ENCODE peak calls at places on chromosomes 13 and 19, in ten cellular contexts. J, Y, L, H, M, I, X, B, G and Z are unnamed samples.

GRCh38 chr13:112836940-112837339 is 132.1 kb upstream of the MCF2L start:
- DNase-seq in I (no peak), Y (no peak), M (no peak), H (no peak), X (no peak), B (no peak), G (no peak), J (no peak), L (no peak), Z (no peak)

GRCh38 chr19:3057275-3057714 is 5.0 kb downstream of the TLE5 start:
- DNase-seq in H (no peak), Y (no peak), L (peak), J (peak), M (no peak), B (peak), I (peak), G (peak), X (peak), Z (peak)

GRCh38 chr13:42478531-42479156 is 95.3 kb upstream of the TNFSF11 start:
- DNase-seq in H (peak), I (no peak), G (no peak), J (peak), M (no peak), X (no peak), B (no peak), L (no peak), Y (no peak), Z (no peak)

GRCh38 chr13:46486270-46486669 is 66.7 kb upstream of the LRCH1 start:
- DNase-seq in X (no peak), M (no peak), B (no peak), H (no peak), Y (no peak), I (no peak), J (no peak), G (no peak), L (no peak), Z (no peak)

GRCh38 chr13:25292301-25292700 is 5.0 kb upstream of the MTMR6 start:
- DNase-seq in Y (no peak), H (peak), I (no peak), M (no peak), J (no peak), L (no peak), G (no peak), X (no peak), B (no peak), Z (no peak)

GRCh38 chr19:8194528-8195275 is 14.5 kb upstream of the CERS4 start:
- DNase-seq in I (no peak), G (no peak), Y (peak), M (no peak), B (no peak), H (no peak), L (peak), J (no peak), X (no peak), Z (no peak)

GRCh38 chr13:57629821-57630235 is 1.7 kb upstream of the PCDH17 start:
- DNase-seq in G (peak), H (peak), Y (no peak), I (peak), L (peak), M (no peak), J (no peak), X (peak), B (peak), Z (peak)

GRCh38 chr19:40280608-40281221 is 4.4 kb downstream of the AKT2 start:
- DNase-seq in X (no peak), H (no peak), J (no peak), M (no peak), G (no peak), Y (no peak), I (no peak), L (no peak), B (peak), Z (peak)

GRCh38 chr19:58021541-58022282 is 12.1 kb upstream of the ZSCAN1 start:
- DNase-seq in B (peak), X (peak), G (peak), M (no peak), L (no peak), H (peak), I (no peak), J (peak), Y (peak), Z (peak)

GRCh38 chr13:90014038-90014437 is 1333.4 kb upstream of the MIR17HG start:
- DNase-seq in X (no peak), I (no peak), M (no peak), Y (no peak), L (no peak), B (no peak), J (no peak), G (no peak), H (no peak), Z (no peak)

GRCh38 chr13:100388923-100389322 is 199.7 kb downstream of the GGACT start:
- DNase-seq in H (no peak), M (no peak), J (no peak), B (no peak), G (no peak), X (no peak), L (no peak), Y (no peak), I (no peak), Z (no peak)

GRCh38 chr13:22789027-22789593 is 391.7 kb upstream of the SGCG start:
- DNase-seq in Y (no peak), H (no peak), B (no peak), G (no peak), I (no peak), X (no peak), J (no peak), L (no peak), M (no peak), Z (peak)

GRCh38 chr13:26663801-26664200 is 96.8 kb downstream of the GPR12 start:
- DNase-seq in X (no peak), Y (no peak), M (no peak), I (no peak), J (no peak), H (no peak), G (no peak), B (no peak), L (no peak), Z (no peak)

GRCh38 chr19:24140099-24140498 is 53.1 kb downstream of the ZNF254 start:
- DNase-seq in J (no peak), I (no peak), G (no peak), X (no peak), L (no peak), M (no peak), H (peak), B (no peak), Y (no peak), Z (peak)

GRCh38 chr13:93224545-93224944 is 2.1 kb upstream of the GPC6 start:
- DNase-seq in H (peak), M (no peak), L (no peak), I (no peak), Y (no peak), X (no peak), G (no peak), J (no peak), B (no peak), Z (no peak)

GRCh38 chr13:61797397-61797796 is 381.7 kb upstream of the PCDH20 start:
- DNase-seq in X (no peak), I (no peak), H (no peak), G (no peak), J (no peak), B (no peak), M (no peak), L (no peak), Y (no peak), Z (no peak)

GRCh38 chr13:75687145-75687763 is 51.1 kb downstream of the LMO7 start:
- DNase-seq in M (no peak), G (no peak), I (no peak), X (no peak), H (peak), Y (no peak), L (no peak), J (no peak), B (no peak), Z (no peak)

GRCh38 chr19:4584670-4585460 is 25.4 kb upstream of the SEMA6B start:
- DNase-seq in G (no peak), Y (no peak), H (no peak), M (no peak), X (no peak), L (no peak), J (no peak), I (no peak), B (no peak), Z (no peak)

GRCh38 chr13:50911051-50911690 is 1.6 kb downstream of the RNASEH2B start:
- DNase-seq in M (no peak), J (no peak), I (no peak), G (no peak), H (no peak), B (no peak), X (no peak), L (no peak), Y (no peak), Z (no peak)

GRCh38 chr19:21133633-21134032 is 8.2 kb upstream of the ZNF431 start:
- DNase-seq in X (no peak), G (no peak), L (no peak), I (no peak), H (no peak), Y (no peak), M (no peak), B (no peak), J (no peak), Z (no peak)

GRCh38 chr13:71644579-71644978 is 222.4 kb downstream of the DACH1 start:
- DNase-seq in I (no peak), Y (no peak), M (no peak), B (no peak), J (no peak), L (no peak), X (no peak), H (no peak), G (no peak), Z (no peak)

GRCh38 chr13:49238621-49239020 is 9.1 kb upstream of the CDADC1 start:
- DNase-seq in B (no peak), G (no peak), Y (no peak), H (no peak), I (no peak), M (no peak), X (no peak), J (no peak), L (no peak), Z (no peak)

GRCh38 chr19:49357186-49357585 is 5.0 kb downstream of the TEAD2 start:
- DNase-seq in X (no peak), M (no peak), B (no peak), J (no peak), I (no peak), L (no peak), G (no peak), H (no peak), Y (peak), Z (no peak)

GRCh38 chr19:41998246-41999020 is 4.4 kb upstream of the ATP1A3 start:
- DNase-seq in I (no peak), M (no peak), G (no peak), H (peak), L (no peak), X (no peak), Y (no peak), B (no peak), J (peak), Z (peak)

GRCh38 chr13:76017861-76018556 is 381.9 kb downstream of the LMO7 start:
- DNase-seq in H (no peak), M (no peak), B (no peak), X (no peak), Y (no peak), G (no peak), I (no peak), L (no peak), J (no peak), Z (no peak)

GRCh38 chr19:10093295-10094186 is 7.4 kb downstream of the SHFL start:
- DNase-seq in H (no peak), B (no peak), G (no peak), J (no peak), L (peak), M (no peak), X (no peak), I (no peak), Y (no peak), Z (no peak)

GRCh38 chr19:18280247-18281081 is 958 bp downstream of the JUND start:
- DNase-seq in L (peak), X (peak), M (peak), I (peak), B (peak), J (peak), G (peak), H (peak), Y (peak), Z (peak)

GRCh38 chr19:38369584-38369983 is 4.8 kb upstream of the PSMD8 start:
- DNase-seq in G (no peak), B (no peak), J (no peak), H (no peak), Y (no peak), L (no peak), X (no peak), I (no peak), M (no peak), Z (no peak)

GRCh38 chr19:29381353-29382203 is 144.2 kb upstream of the VSTM2B start:
- DNase-seq in B (no peak), L (no peak), X (peak), H (no peak), M (no peak), J (no peak), G (no peak), Y (no peak), I (no peak), Z (no peak)

GRCh38 chr13:98476106-98476505 is 100.8 kb downstream of the STK24 start:
- DNase-seq in J (no peak), M (no peak), G (no peak), X (no peak), L (no peak), I (no peak), Y (no peak), B (no peak), H (no peak), Z (no peak)

GRCh38 chr13:114164681-114165429 is 14.2 kb upstream of the CFAP97D2 start:
- DNase-seq in L (no peak), Y (no peak), I (no peak), B (no peak), G (no peak), M (no peak), X (no peak), J (no peak), H (no peak), Z (no peak)

GRCh38 chr19:18339703-18340102 is 695 bp upstream of the PGPEP1 start:
- DNase-seq in G (no peak), M (no peak), I (no peak), B (no peak), J (peak), X (no peak), L (no peak), Y (no peak), H (peak), Z (no peak)

GRCh38 chr19:47507924-47508553 is 6.8 kb downstream of the NAPA start:
- DNase-seq in B (no peak), G (no peak), L (no peak), M (no peak), Y (no peak), I (no peak), X (no peak), J (no peak), H (no peak), Z (peak)

GRCh38 chr13:109309625-109310363 is 476.6 kb downstream of the IRS2 start:
- DNase-seq in I (no peak), M (no peak), Y (no peak), H (no peak), J (peak), G (no peak), X (no peak), B (peak), L (no peak), Z (no peak)

GRCh38 chr19:39941615-39942507 is 7.4 kb upstream of the FCGBP start:
- DNase-seq in L (no peak), I (no peak), Y (peak), M (no peak), X (no peak), G (no peak), J (no peak), B (no peak), H (peak), Z (no peak)

GRCh38 chr13:45728759-45729158 is 26.6 kb downstream of the CBY2 start:
- DNase-seq in M (no peak), G (no peak), B (no peak), H (no peak), X (no peak), Y (no peak), I (no peak), J (peak), L (no peak), Z (no peak)

GRCh38 chr19:3047307-3048189 is 14.7 kb downstream of the TLE5 start:
- DNase-seq in X (peak), L (peak), G (peak), Y (peak), I (peak), M (no peak), H (peak), B (peak), J (peak), Z (peak)

DNA sequence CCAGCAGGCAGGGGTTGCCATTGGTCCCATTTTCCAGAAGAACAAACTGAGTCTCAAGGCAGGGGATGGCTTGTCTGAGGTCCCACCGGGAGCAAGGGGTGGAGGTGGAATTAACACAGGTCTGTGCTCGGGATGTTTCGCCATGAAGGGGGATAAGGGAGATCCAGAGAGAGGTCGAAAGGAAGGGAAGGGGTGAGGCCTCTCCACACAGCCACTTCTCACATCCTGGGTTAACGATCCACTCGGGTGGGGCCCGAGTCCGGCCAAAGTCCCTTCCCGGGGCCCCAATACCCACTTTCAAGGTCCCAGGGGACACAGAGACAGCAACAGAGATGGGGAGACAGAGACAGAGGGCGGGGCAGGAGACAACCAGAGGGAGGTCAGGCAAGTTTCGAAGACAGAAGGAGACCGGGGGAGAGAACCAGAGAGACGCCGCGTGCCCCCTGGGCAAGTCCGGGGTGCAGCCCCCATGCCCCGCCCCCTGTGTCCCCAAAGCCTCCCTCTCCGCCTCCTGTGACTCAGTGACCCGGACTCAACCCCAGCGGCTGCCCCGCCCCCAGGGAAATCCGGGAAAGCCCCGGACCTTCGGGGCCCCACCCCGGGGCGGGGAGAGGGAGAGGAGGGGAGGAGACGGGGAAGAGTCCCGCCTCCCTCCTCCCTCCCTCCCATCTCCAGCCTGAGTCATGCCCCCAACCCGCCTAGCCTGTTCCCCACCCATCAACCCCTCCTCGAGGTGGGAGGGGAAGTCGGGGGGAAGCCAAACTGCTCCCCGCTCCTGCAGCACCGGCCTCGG is 1.4 kb upstream of the BCL3 start:
- DNase-seq in M (peak), X (peak), H (peak), I (peak), J (peak), Y (peak), L (peak), G (peak), B (peak), Z (peak)
- TF ChIP-seq POLR2A in M (no peak), X (peak), H (no peak), I (peak), J (peak), Y (peak), L (no peak), G (peak), B (no peak), Z (peak)

DNA sequence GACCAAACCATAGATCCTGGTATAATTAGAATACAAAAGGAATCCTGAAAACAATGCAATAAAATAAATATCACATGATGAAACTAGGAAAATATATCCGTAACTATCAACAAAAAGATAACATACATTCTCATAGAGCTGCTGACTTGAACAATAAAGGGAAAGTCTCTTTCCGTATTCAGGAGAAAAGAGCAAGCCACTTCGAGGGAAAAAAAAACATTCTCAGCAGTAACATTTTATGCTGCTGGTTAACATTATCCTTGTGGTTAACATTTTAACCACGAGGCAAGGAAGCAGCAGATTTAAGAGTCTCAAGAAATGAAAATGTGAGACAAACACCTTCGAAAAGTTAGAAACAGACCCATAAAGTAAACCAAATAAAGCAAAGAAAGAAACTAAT is 25.8 kb downstream of the NALCN start:
- DNase-seq in G (no peak), H (peak), J (no peak), I (no peak), B (no peak), Y (no peak), X (no peak), M (no peak), L (no peak), Z (no peak)
- H3K27ac ChIP-seq in G (no peak), H (no peak), J (no peak), I (no peak), B (no peak), Y (no peak), X (no peak), M (no peak), L (no peak), Z (no peak)

DNA sequence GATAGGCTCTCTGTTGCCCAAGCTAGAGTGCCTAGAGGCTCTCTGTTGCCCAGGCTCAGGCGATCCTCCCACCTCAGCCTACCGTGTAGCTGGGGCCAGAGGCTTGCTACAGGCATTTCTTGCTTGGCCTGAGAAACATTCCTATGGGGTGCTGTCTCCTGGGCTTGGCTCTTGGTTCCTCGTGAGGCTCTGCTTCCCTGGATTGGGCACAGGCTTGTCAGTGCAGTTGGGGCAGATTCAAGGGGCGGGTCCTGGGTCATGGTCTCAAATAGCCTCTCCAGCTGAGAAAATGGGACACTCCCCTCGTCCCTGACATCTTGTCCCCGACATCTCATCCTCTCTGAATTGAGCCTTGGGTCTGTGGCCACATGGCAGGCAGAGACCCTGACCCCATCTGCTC is 4.9 kb downstream of the TSSK6 start:
- DNase-seq in M (no peak), B (no peak), J (no peak), L (no peak), Y (no peak), X (no peak), G (no peak), H (no peak), I (no peak), Z (no peak)
- TF ChIP-seq POLR2A in M (no peak), B (no peak), J (no peak), L (no peak), Y (no peak), X (no peak), G (no peak), H (no peak), I (no peak), Z (no peak)

GRCh38 chr13:24184265-24184841 is 23.8 kb downstream of the SPATA13 start:
- DNase-seq in H (no peak), M (no peak), B (no peak), X (no peak), I (no peak), Y (no peak), L (no peak), J (no peak), G (no peak), Z (no peak)

GRCh38 chr13:24184855-24185254 is 24.3 kb downstream of the SPATA13 start:
- DNase-seq in X (no peak), G (no peak), M (no peak), I (no peak), B (no peak), J (no peak), L (no peak), Y (no peak), H (no peak), Z (no peak)

GRCh38 chr13:24182703-24183081 is 22.2 kb downstream of the SPATA13 start:
- DNase-seq in G (no peak), H (no peak), L (no peak), Y (no peak), J (no peak), M (no peak), B (peak), I (no peak), X (no peak), Z (no peak)

GRCh38 chr13:24181991-24182702 is 21.6 kb downstream of the SPATA13 start:
- DNase-seq in X (no peak), I (no peak), B (peak), M (no peak), L (no peak), H (no peak), J (no peak), Y (no peak), G (no peak), Z (no peak)

GRCh38 chr13:24183741-24184182 is 23.2 kb downstream of the SPATA13 start:
- DNase-seq in B (peak), I (peak), L (no peak), Y (no peak), G (no peak), J (no peak), H (no peak), M (no peak), X (no peak), Z (no peak)
- H3K27ac ChIP-seq in B (peak), I (peak), L (no peak), Y (peak), G (no peak), J (peak), H (no peak), M (no peak), X (no peak), Z (no peak)